ENCODE peak calls at places on chromosome 7, in nine cellular contexts. L is sigmoid colon; M is fibroblast of lung; V is right cardiac atrium; K is lung; Q is AG04450; D is pancreas; U is naive thymus-derived CD4-positive, alpha-beta T cell; J is thoracic aorta. N is an unnamed sample.

GRCh38 chr7:47474937-47475879 is 106.7 kb downstream of the TNS3 start:
- DNase-seq in J (peak; percentile 85), Q (peak; percentile 81), U (no peak), M (peak; percentile 98), L (peak; percentile 91), D (peak; percentile 97), V (peak; percentile 91), K (peak; percentile 91), N (peak; percentile 98)

GRCh38 chr7:15612205-15612604 is 50.4 kb upstream of the AGMO start:
- DNase-seq in L (no peak), M (no peak), V (no peak), D (no peak), Q (no peak), J (no peak), U (no peak), K (no peak), N (no peak)

GRCh38 chr7:5594616-5595544 is 171.2 kb upstream of the TNRC18 start:
- DNase-seq in K (no peak), L (no peak), V (peak; percentile 73), M (peak; percentile 50), D (no peak), Q (no peak), J (no peak), U (no peak), N (no peak)

GRCh38 chr7:155230169-155230593 is 67.5 kb upstream of the INSIG1 start:
- DNase-seq in J (no peak), U (no peak), L (peak; percentile 65), M (peak; percentile 100), V (no peak), K (no peak), D (peak; percentile 68), Q (peak; percentile 94), N (no peak)

GRCh38 chr7:114923403-114923713 is 1.5 kb downstream of the MDFIC start:
- DNase-seq in U (no peak), D (no peak), L (no peak), V (no peak), M (no peak), J (no peak), K (no peak), Q (no peak), N (no peak)

GRCh38 chr7:1253591-1254207 is 21.0 kb downstream of the UNCX start:
- DNase-seq in J (no peak), M (no peak), U (no peak), V (peak; percentile 48), K (no peak), L (no peak), D (no peak), Q (no peak), N (no peak)

GRCh38 chr7:129255800-129256199 is 31.0 kb downstream of the AHCYL2 start:
- DNase-seq in K (no peak), D (no peak), M (no peak), U (no peak), L (no peak), Q (no peak), J (no peak), V (no peak), N (no peak)

GRCh38 chr7:44286618-44287487 is 38.5 kb downstream of the CAMK2B start:
- DNase-seq in K (no peak), L (peak; percentile 60), D (no peak), U (no peak), V (peak; percentile 53), M (no peak), Q (no peak), J (no peak), N (no peak)

GRCh38 chr7:114534957-114535356 is 120.3 kb downstream of the FOXP2 start:
- DNase-seq in J (no peak), U (no peak), V (no peak), M (no peak), Q (no peak), L (no peak), K (no peak), D (no peak), N (no peak)

GRCh38 chr7:2870471-2870941 is 26.4 kb upstream of the GNA12 start:
- DNase-seq in D (no peak), V (peak; percentile 89), L (peak; percentile 86), M (peak; percentile 59), Q (no peak), U (peak; percentile 60), J (no peak), K (peak; percentile 61), N (no peak)

GRCh38 chr7:13042605-13043236 is 355.3 kb downstream of the ARL4A start:
- DNase-seq in K (no peak), D (no peak), Q (no peak), J (no peak), M (peak; percentile 57), V (no peak), U (no peak), L (no peak), N (no peak)

DNA sequence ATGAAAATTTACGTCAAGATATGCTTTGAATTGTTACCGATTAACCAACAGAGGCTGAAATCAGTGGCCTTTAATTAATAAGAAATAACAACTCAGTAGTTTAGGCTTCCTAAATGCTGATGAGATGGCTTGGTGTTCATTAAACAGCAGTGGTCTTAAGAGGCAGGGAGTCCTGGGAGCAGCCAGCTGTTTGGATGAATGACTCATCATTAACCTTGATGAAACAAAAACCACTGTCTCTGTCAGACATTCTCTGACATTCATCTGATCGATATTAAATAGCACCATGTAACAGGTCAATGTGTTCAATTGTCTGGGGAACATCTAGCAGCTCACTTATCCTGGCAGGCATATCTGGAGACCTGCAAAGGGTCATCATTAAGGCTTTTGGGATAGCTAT is 234.2 kb upstream of the LRRN3 start:
- DNase-seq in D (no peak), M (no peak), Q (no peak), J (no peak), K (no peak), V (no peak), U (no peak), L (no peak), N (no peak)
- H3K27me3 ChIP-seq in D (no peaks in the 10 kb centered on the region), M (no peaks in the 10 kb centered on the region), Q (no peaks in the 10 kb centered on the region), J (no peaks in the 10 kb centered on the region), K (no peaks in the 10 kb centered on the region), V (no peaks in the 10 kb centered on the region), U (no peaks in the 10 kb centered on the region), L (no peaks in the 10 kb centered on the region), N (no peaks in the 10 kb centered on the region)

DNA sequence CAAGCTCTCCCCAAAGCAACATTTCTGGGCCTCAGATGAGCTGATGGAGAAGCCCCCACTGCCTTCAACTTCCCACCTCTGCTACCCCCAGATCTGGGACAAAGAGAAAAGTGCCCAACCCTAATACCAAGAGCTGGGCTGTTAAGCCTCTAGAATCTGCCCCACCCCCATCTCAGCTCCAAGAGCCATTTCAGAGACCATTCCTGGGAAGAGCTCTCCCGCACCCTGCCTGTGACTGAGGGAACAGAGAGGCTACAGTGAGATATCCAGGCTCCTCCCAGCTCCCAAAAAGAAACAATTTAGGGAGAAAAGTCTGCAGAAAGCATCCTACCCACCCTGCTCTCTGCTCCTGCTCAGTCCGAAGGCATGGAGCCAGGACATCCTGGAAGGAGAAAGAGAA is 2.5 kb upstream of the KCNH2 start:
- DNase-seq in U (no peak), M (no peak), Q (no peak), V (no peak), L (no peak), J (no peak), D (no peak), K (no peak), N (no peak)
- H3K27me3 ChIP-seq in U (peaks cover 10% of the 10 kb centered on the region), M (peaks cover 41% of the 10 kb centered on the region), Q (peaks cover 50% of the 10 kb centered on the region), V (no peaks in the 10 kb centered on the region), L (no peaks in the 10 kb centered on the region), J (no peaks in the 10 kb centered on the region), D (no peaks in the 10 kb centered on the region), K (peaks cover 6% of the 10 kb centered on the region), N (peaks cover 46% of the 10 kb centered on the region)

GRCh38 chr7:99253369-99253768 is 19.3 kb upstream of the MYH16 start:
- DNase-seq in V (peak; percentile 77), L (no peak), K (no peak), Q (no peak), D (no peak), M (no peak), J (no peak), U (no peak), N (no peak)

GRCh38 chr7:99255463-99255862 is 17.2 kb upstream of the MYH16 start:
- DNase-seq in Q (no peak), V (no peak), D (no peak), K (no peak), J (no peak), L (no peak), M (no peak), U (no peak), N (no peak)

GRCh38 chr7:99254390-99254789 is 18.2 kb upstream of the MYH16 start:
- DNase-seq in M (no peak), U (no peak), L (no peak), D (no peak), V (no peak), K (no peak), Q (no peak), J (no peak), N (no peak)

GRCh38 chr7:99249985-99250575 is 22.6 kb upstream of the MYH16 start:
- DNase-seq in V (no peak), U (no peak), L (no peak), K (no peak), M (no peak), J (no peak), D (no peak), Q (no peak), N (no peak)

GRCh38 chr7:99252166-99252895 is 20.3 kb upstream of the MYH16 start:
- DNase-seq in K (no peak), J (no peak), D (no peak), V (no peak), U (no peak), M (no peak), L (no peak), Q (no peak), N (no peak)
- H3K27me3 ChIP-seq in K (no peaks in the 10 kb centered on the region), J (no peaks in the 10 kb centered on the region), D (no peaks in the 10 kb centered on the region), V (no peaks in the 10 kb centered on the region), U (no peaks in the 10 kb centered on the region), M (peaks cover 7% of the 10 kb centered on the region), L (peaks cover 21% of the 10 kb centered on the region), Q (peaks cover 10% of the 10 kb centered on the region), N (no peaks in the 10 kb centered on the region)

GRCh38 chr7:31747553-31747952 is 60.5 kb downstream of the PPP1R17 start:
- DNase-seq in M (no peak), L (no peak), Q (no peak), D (no peak), K (no peak), V (no peak), U (no peak), J (no peak), N (no peak)

GRCh38 chr7:31744294-31744874 is 57.4 kb downstream of the PPP1R17 start:
- DNase-seq in L (peak; percentile 76), V (peak; percentile 67), Q (peak; percentile 36), J (no peak), M (peak; percentile 60), K (peak; percentile 54), D (peak; percentile 65), U (no peak), N (peak; percentile 59)

GRCh38 chr7:31751726-31752125 is 64.7 kb downstream of the PPP1R17 start:
- DNase-seq in L (no peak), Q (no peak), J (no peak), M (no peak), U (no peak), K (no peak), D (no peak), V (no peak), N (no peak)

GRCh38 chr7:31748084-31748483 is 61.1 kb downstream of the PPP1R17 start:
- DNase-seq in D (no peak), K (no peak), Q (no peak), J (no peak), L (no peak), U (no peak), V (no peak), M (no peak), N (no peak)
- H3K27me3 ChIP-seq in D (no peaks in the 10 kb centered on the region), K (no peaks in the 10 kb centered on the region), Q (no peaks in the 10 kb centered on the region), J (no peaks in the 10 kb centered on the region), L (peaks cover 4% of the 10 kb centered on the region), U (no peaks in the 10 kb centered on the region), V (no peaks in the 10 kb centered on the region), M (no peaks in the 10 kb centered on the region), N (no peaks in the 10 kb centered on the region)

N was measured in MM.1S.